ENCODE peak calls at places on chromosomes 2 and 18, in six cellular contexts. One of them, this sample, is unnamed.

GRCh38 chr2:130822766-130823165 is 13.9 kb upstream of the ARHGEF4 start:
- DNase-seq in heart left ventricle: no peak
- DNase-seq in endothelial cell of umbilical vein: no peak
- DNase-seq in Calu3: no peak
- DNase-seq in dorsolateral prefrontal cortex: no peak
- DNase-seq in GM12865: no peak
- DNase-seq in this sample: no peak

GRCh38 chr18:2805970-2806943 is 40.5 kb upstream of the EMILIN2 start:
- DNase-seq in heart left ventricle: no peak
- DNase-seq in endothelial cell of umbilical vein: peak
- DNase-seq in Calu3: no peak
- DNase-seq in dorsolateral prefrontal cortex: no peak
- DNase-seq in GM12865: no peak
- DNase-seq in this sample: peak

GRCh38 chr2:70716131-70716766 is 51.8 kb downstream of the ADD2 start:
- DNase-seq in heart left ventricle: no peak
- DNase-seq in endothelial cell of umbilical vein: no peak
- DNase-seq in Calu3: no peak
- DNase-seq in dorsolateral prefrontal cortex: peak
- DNase-seq in GM12865: no peak
- DNase-seq in this sample: no peak

GRCh38 chr2:200275281-200276103 is 31.0 kb upstream of the SPATS2L start:
- DNase-seq in heart left ventricle: no peak
- DNase-seq in endothelial cell of umbilical vein: no peak
- DNase-seq in Calu3: no peak
- DNase-seq in dorsolateral prefrontal cortex: no peak
- DNase-seq in GM12865: peak
- DNase-seq in this sample: no peak

GRCh38 chr2:24739355-24740025 is 53.7 kb downstream of the PTRHD1 start:
- DNase-seq in heart left ventricle: no peak
- DNase-seq in endothelial cell of umbilical vein: no peak
- DNase-seq in Calu3: no peak
- DNase-seq in dorsolateral prefrontal cortex: no peak
- DNase-seq in GM12865: no peak
- DNase-seq in this sample: peak

GRCh38 chr2:157565550-157565949 is 63.1 kb downstream of the ACVR1C start:
- DNase-seq in heart left ventricle: no peak
- DNase-seq in endothelial cell of umbilical vein: no peak
- DNase-seq in Calu3: no peak
- DNase-seq in dorsolateral prefrontal cortex: no peak
- DNase-seq in GM12865: no peak
- DNase-seq in this sample: no peak

GRCh38 chr2:44136186-44136585 is 32.5 kb upstream of the PPM1B start:
- DNase-seq in heart left ventricle: no peak
- DNase-seq in endothelial cell of umbilical vein: no peak
- DNase-seq in Calu3: no peak
- DNase-seq in dorsolateral prefrontal cortex: no peak
- DNase-seq in GM12865: no peak
- DNase-seq in this sample: peak

GRCh38 chr2:85680707-85681353 is 12.8 kb upstream of the SFTPB start:
- DNase-seq in heart left ventricle: no peak
- DNase-seq in endothelial cell of umbilical vein: peak
- DNase-seq in Calu3: no peak
- DNase-seq in dorsolateral prefrontal cortex: peak
- DNase-seq in GM12865: no peak
- DNase-seq in this sample: peak

GRCh38 chr18:46567196-46567595 is 89.8 kb downstream of the LOXHD1 start:
- DNase-seq in heart left ventricle: no peak
- DNase-seq in endothelial cell of umbilical vein: no peak
- DNase-seq in Calu3: no peak
- DNase-seq in dorsolateral prefrontal cortex: no peak
- DNase-seq in GM12865: no peak
- DNase-seq in this sample: no peak

GRCh38 chr2:240567872-240568677 is at the start of gene RNPEPL1:
- DNase-seq in heart left ventricle: peak
- DNase-seq in endothelial cell of umbilical vein: peak
- DNase-seq in Calu3: peak
- DNase-seq in dorsolateral prefrontal cortex: peak
- DNase-seq in GM12865: peak
- DNase-seq in this sample: peak

GRCh38 chr2:240959941-240960308 is 38.5 kb upstream of the SNED1 start:
- DNase-seq in heart left ventricle: no peak
- DNase-seq in endothelial cell of umbilical vein: no peak
- DNase-seq in Calu3: no peak
- DNase-seq in dorsolateral prefrontal cortex: no peak
- DNase-seq in GM12865: no peak
- DNase-seq in this sample: no peak

GRCh38 chr2:103959174-103960125 is 894.5 kb upstream of the POU3F3 start:
- DNase-seq in heart left ventricle: no peak
- DNase-seq in endothelial cell of umbilical vein: no peak
- DNase-seq in Calu3: peak
- DNase-seq in dorsolateral prefrontal cortex: peak
- DNase-seq in GM12865: peak
- DNase-seq in this sample: peak

GRCh38 chr2:240136671-240137292 is 677 bp upstream of the COPS9 start:
- DNase-seq in heart left ventricle: no peak
- DNase-seq in endothelial cell of umbilical vein: no peak
- DNase-seq in Calu3: no peak
- DNase-seq in dorsolateral prefrontal cortex: no peak
- DNase-seq in GM12865: no peak
- DNase-seq in this sample: no peak

GRCh38 chr2:9440058-9440727 is 16.7 kb downstream of the CPSF3 start:
- DNase-seq in heart left ventricle: no peak
- DNase-seq in endothelial cell of umbilical vein: no peak
- DNase-seq in Calu3: no peak
- DNase-seq in dorsolateral prefrontal cortex: no peak
- DNase-seq in GM12865: no peak
- DNase-seq in this sample: peak

GRCh38 chr2:169573160-169573973 is at the start of gene FASTKD1:
- DNase-seq in heart left ventricle: peak
- DNase-seq in endothelial cell of umbilical vein: peak
- DNase-seq in Calu3: peak
- DNase-seq in dorsolateral prefrontal cortex: peak
- DNase-seq in GM12865: peak
- DNase-seq in this sample: peak

GRCh38 chr2:10909996-10910341 is 1.8 kb upstream of the KCNF1 start:
- DNase-seq in heart left ventricle: no peak
- DNase-seq in endothelial cell of umbilical vein: no peak
- DNase-seq in Calu3: no peak
- DNase-seq in dorsolateral prefrontal cortex: no peak
- DNase-seq in GM12865: no peak
- DNase-seq in this sample: no peak

GRCh38 chr2:27573452-27573851 is 9.4 kb upstream of the ZNF512 start:
- DNase-seq in heart left ventricle: no peak
- DNase-seq in endothelial cell of umbilical vein: no peak
- DNase-seq in Calu3: no peak
- DNase-seq in dorsolateral prefrontal cortex: no peak
- DNase-seq in GM12865: no peak
- DNase-seq in this sample: no peak

GRCh38 chr2:40256649-40257048 is 195.2 kb downstream of the SLC8A1 start:
- DNase-seq in heart left ventricle: no peak
- DNase-seq in endothelial cell of umbilical vein: peak
- DNase-seq in Calu3: peak
- DNase-seq in dorsolateral prefrontal cortex: no peak
- DNase-seq in GM12865: peak
- DNase-seq in this sample: peak

GRCh38 chr2:232275670-232276069 is 102.9 kb upstream of the ALPP start:
- DNase-seq in heart left ventricle: no peak
- DNase-seq in endothelial cell of umbilical vein: no peak
- DNase-seq in Calu3: no peak
- DNase-seq in dorsolateral prefrontal cortex: no peak
- DNase-seq in GM12865: no peak
- DNase-seq in this sample: no peak

GRCh38 chr2:200609027-200609614 is 23.3 kb downstream of the AOX1 start:
- DNase-seq in heart left ventricle: no peak
- DNase-seq in endothelial cell of umbilical vein: no peak
- DNase-seq in Calu3: no peak
- DNase-seq in dorsolateral prefrontal cortex: no peak
- DNase-seq in GM12865: no peak
- DNase-seq in this sample: peak

GRCh38 chr2:67462741-67463496 is 65.8 kb downstream of the ETAA1 start:
- DNase-seq in heart left ventricle: no peak
- DNase-seq in endothelial cell of umbilical vein: no peak
- DNase-seq in Calu3: no peak
- DNase-seq in dorsolateral prefrontal cortex: no peak
- DNase-seq in GM12865: no peak
- DNase-seq in this sample: peak

GRCh38 chr18:27723168-27723567 is 453.8 kb downstream of the CDH2 start:
- DNase-seq in heart left ventricle: no peak
- DNase-seq in endothelial cell of umbilical vein: no peak
- DNase-seq in Calu3: no peak
- DNase-seq in dorsolateral prefrontal cortex: no peak
- DNase-seq in GM12865: no peak
- DNase-seq in this sample: no peak

GRCh38 chr2:152925540-152926448 is 207.4 kb downstream of the ARL6IP6 start:
- DNase-seq in heart left ventricle: no peak
- DNase-seq in endothelial cell of umbilical vein: peak
- DNase-seq in Calu3: peak
- DNase-seq in dorsolateral prefrontal cortex: peak
- DNase-seq in GM12865: peak
- DNase-seq in this sample: peak

GRCh38 chr18:22347624-22348511 is 69.8 kb downstream of the CTAGE1 start:
- DNase-seq in heart left ventricle: no peak
- DNase-seq in endothelial cell of umbilical vein: peak
- DNase-seq in Calu3: peak
- DNase-seq in dorsolateral prefrontal cortex: no peak
- DNase-seq in GM12865: no peak
- DNase-seq in this sample: peak

GRCh38 chr2:237863102-237863511 is 3.7 kb downstream of the RAMP1 start:
- DNase-seq in heart left ventricle: no peak
- DNase-seq in endothelial cell of umbilical vein: no peak
- DNase-seq in Calu3: no peak
- DNase-seq in dorsolateral prefrontal cortex: peak
- DNase-seq in GM12865: no peak
- DNase-seq in this sample: no peak

GRCh38 chr18:79515944-79516351 is 120.2 kb downstream of the NFATC1 start:
- DNase-seq in heart left ventricle: peak
- DNase-seq in endothelial cell of umbilical vein: no peak
- DNase-seq in Calu3: no peak
- DNase-seq in dorsolateral prefrontal cortex: no peak
- DNase-seq in GM12865: no peak
- DNase-seq in this sample: no peak

GRCh38 chr2:233832414-233832813 is 21.9 kb downstream of the HJURP start:
- DNase-seq in heart left ventricle: no peak
- DNase-seq in endothelial cell of umbilical vein: no peak
- DNase-seq in Calu3: no peak
- DNase-seq in dorsolateral prefrontal cortex: no peak
- DNase-seq in GM12865: no peak
- DNase-seq in this sample: peak

GRCh38 chr2:209311948-209312347 is 111.9 kb upstream of the MAP2 start:
- DNase-seq in heart left ventricle: no peak
- DNase-seq in endothelial cell of umbilical vein: no peak
- DNase-seq in Calu3: no peak
- DNase-seq in dorsolateral prefrontal cortex: no peak
- DNase-seq in GM12865: no peak
- DNase-seq in this sample: no peak
- TF ChIP-seq CTCF in heart left ventricle: no peak
- TF ChIP-seq CTCF in endothelial cell of umbilical vein: no peak
- TF ChIP-seq CTCF in Calu3: no peak
- TF ChIP-seq CTCF in dorsolateral prefrontal cortex: no peak
- TF ChIP-seq CTCF in GM12865: no peak
- TF ChIP-seq CTCF in this sample: no peak

DNA sequence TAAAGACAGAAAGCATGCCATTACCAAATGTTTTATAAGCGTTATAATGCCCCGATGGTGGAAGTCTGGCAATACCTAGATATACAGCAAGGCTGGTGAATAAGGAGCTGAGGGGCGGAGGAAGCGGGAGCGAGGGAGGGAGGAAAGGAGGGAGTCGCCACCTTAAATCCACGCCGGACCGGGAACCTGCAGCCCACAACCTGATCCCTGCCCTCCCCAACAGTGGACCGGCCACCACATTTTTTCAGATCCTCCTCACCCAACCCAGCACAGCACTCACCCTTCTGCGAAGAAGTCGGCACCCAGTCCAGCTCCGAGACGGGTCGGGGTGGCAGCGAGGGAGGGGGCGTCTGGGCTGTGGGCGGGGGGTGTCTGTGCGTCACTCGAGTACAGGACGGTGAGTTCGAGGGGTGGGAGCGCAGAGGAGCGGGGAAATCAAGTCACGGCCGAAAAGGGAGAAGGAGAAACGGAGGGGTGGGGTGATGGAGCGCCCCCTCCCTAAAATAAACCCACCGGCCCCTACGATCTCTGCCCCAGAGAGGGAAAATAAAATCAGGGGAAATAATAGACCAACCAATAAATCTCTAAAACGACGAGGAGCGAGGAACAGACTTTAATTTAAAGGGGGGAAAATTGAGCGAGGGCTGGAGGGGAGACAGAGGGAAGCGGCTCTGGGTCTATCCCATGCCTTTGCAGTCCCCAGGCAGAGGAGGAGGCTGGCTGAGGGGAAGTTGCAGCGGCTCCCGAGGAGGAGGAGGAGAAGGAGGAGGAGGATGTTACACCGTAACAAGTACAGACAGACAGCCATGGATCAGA is 96.5 kb upstream of the SERTAD2 start:
- DNase-seq in heart left ventricle: peak
- DNase-seq in endothelial cell of umbilical vein: peak
- DNase-seq in Calu3: peak
- DNase-seq in dorsolateral prefrontal cortex: peak
- DNase-seq in GM12865: peak
- DNase-seq in this sample: peak
- TF ChIP-seq CTCF in heart left ventricle: no peak
- TF ChIP-seq CTCF in endothelial cell of umbilical vein: peak
- TF ChIP-seq CTCF in Calu3: no peak
- TF ChIP-seq CTCF in dorsolateral prefrontal cortex: no peak
- TF ChIP-seq CTCF in GM12865: no peak
- TF ChIP-seq CTCF in this sample: no peak

GRCh38 chr18:67515987-67516431 is 511 bp downstream of the DSEL start:
- DNase-seq in heart left ventricle: peak
- DNase-seq in endothelial cell of umbilical vein: peak
- DNase-seq in Calu3: peak
- DNase-seq in dorsolateral prefrontal cortex: peak
- DNase-seq in GM12865: peak
- DNase-seq in this sample: peak
- TF ChIP-seq CTCF in heart left ventricle: peak
- TF ChIP-seq CTCF in endothelial cell of umbilical vein: peak
- TF ChIP-seq CTCF in Calu3: peak
- TF ChIP-seq CTCF in dorsolateral prefrontal cortex: peak
- TF ChIP-seq CTCF in GM12865: peak
- TF ChIP-seq CTCF in this sample: peak

GRCh38 chr2:186460465-186460864 is 25.6 kb upstream of the ZC3H15 start:
- DNase-seq in heart left ventricle: no peak
- DNase-seq in endothelial cell of umbilical vein: peak
- DNase-seq in Calu3: peak
- DNase-seq in dorsolateral prefrontal cortex: no peak
- DNase-seq in GM12865: peak
- DNase-seq in this sample: peak

GRCh38 chr2:186455613-186456012 is 30.4 kb upstream of the ZC3H15 start:
- DNase-seq in heart left ventricle: no peak
- DNase-seq in endothelial cell of umbilical vein: no peak
- DNase-seq in Calu3: no peak
- DNase-seq in dorsolateral prefrontal cortex: no peak
- DNase-seq in GM12865: no peak
- DNase-seq in this sample: no peak

GRCh38 chr2:186456941-186457340 is 29.1 kb upstream of the ZC3H15 start:
- DNase-seq in heart left ventricle: no peak
- DNase-seq in endothelial cell of umbilical vein: no peak
- DNase-seq in Calu3: no peak
- DNase-seq in dorsolateral prefrontal cortex: no peak
- DNase-seq in GM12865: no peak
- DNase-seq in this sample: peak

GRCh38 chr2:186457908-186458307 is 28.2 kb upstream of the ZC3H15 start:
- DNase-seq in heart left ventricle: no peak
- DNase-seq in endothelial cell of umbilical vein: peak
- DNase-seq in Calu3: no peak
- DNase-seq in dorsolateral prefrontal cortex: no peak
- DNase-seq in GM12865: no peak
- DNase-seq in this sample: no peak

GRCh38 chr2:186459009-186459408 is 27.1 kb upstream of the ZC3H15 start:
- DNase-seq in heart left ventricle: no peak
- DNase-seq in endothelial cell of umbilical vein: peak
- DNase-seq in Calu3: no peak
- DNase-seq in dorsolateral prefrontal cortex: no peak
- DNase-seq in GM12865: peak
- DNase-seq in this sample: peak
- TF ChIP-seq CTCF in heart left ventricle: peak
- TF ChIP-seq CTCF in endothelial cell of umbilical vein: peak
- TF ChIP-seq CTCF in Calu3: peak
- TF ChIP-seq CTCF in dorsolateral prefrontal cortex: peak
- TF ChIP-seq CTCF in GM12865: peak
- TF ChIP-seq CTCF in this sample: peak